ENCODE peak calls at places on chromosome 11, in nine cellular contexts. Y is fibroblast of lung, F is aorta, Z is body of pancreas, V is SJSA1, G is heart left ventricle, M is A549, S is GM12865, H is psoas muscle. L is an unnamed sample.

GRCh38 chr11:83070878-83071640 is 638 bp downstream of the RAB30 start:
- DNase-seq in Y (no peak), F (peak; percentile 77), Z (peak; percentile 49), V (no peak), G (peak; percentile 61), M (peak; percentile 39), S (no peak), H (peak; percentile 52), L (no peak)

GRCh38 chr11:114219559-114220349 is 76.4 kb upstream of the NNMT start:
- DNase-seq in Y (peak; percentile 66), F (no peak), Z (no peak), V (no peak), G (peak; percentile 86), M (no peak), S (no peak), H (no peak), L (peak; percentile 75)

GRCh38 chr11:313787-314547 is at the start of gene IFITM1:
- DNase-seq in Y (peak; percentile 68), F (no peak), Z (no peak), V (no peak), G (no peak), M (no peak), S (peak; percentile 94), H (no peak), L (no peak)

GRCh38 chr11:19705936-19706335 is 6.7 kb upstream of the NAV2 start:
- DNase-seq in Y (no peak), F (no peak), Z (no peak), V (no peak), G (no peak), M (no peak), S (no peak), H (no peak), L (no peak)

GRCh38 chr11:134655189-134655937 is 243.3 kb upstream of the B3GAT1 start:
- DNase-seq in Y (no peak), F (no peak), Z (no peak), V (no peak), G (no peak), M (no peak), S (no peak), H (no peak), L (no peak)

GRCh38 chr11:126026579-126026978 is 36.1 kb downstream of the CDON start:
- DNase-seq in Y (no peak), F (no peak), Z (no peak), V (no peak), G (no peak), M (no peak), S (no peak), H (no peak), L (no peak)

GRCh38 chr11:88421530-88421929 is 84.0 kb upstream of the CTSC start:
- DNase-seq in Y (peak; percentile 56), F (no peak), Z (no peak), V (no peak), G (peak; percentile 45), M (no peak), S (peak; percentile 72), H (no peak), L (peak; percentile 57)

GRCh38 chr11:46564459-46564858 is 29.4 kb downstream of the AMBRA1 start:
- DNase-seq in Y (peak; percentile 72), F (no peak), Z (no peak), V (no peak), G (no peak), M (no peak), S (no peak), H (no peak), L (no peak)

GRCh38 chr11:46710821-46711269 is 8.2 kb upstream of the F2 start:
- DNase-seq in Y (peak; percentile 97), F (peak; percentile 89), Z (peak; percentile 43), V (no peak), G (peak; percentile 87), M (no peak), S (no peak), H (peak; percentile 75), L (peak; percentile 85)

GRCh38 chr11:74951241-74951640 is 2.2 kb downstream of the SPCS2 start:
- DNase-seq in Y (no peak), F (no peak), Z (no peak), V (no peak), G (no peak), M (no peak), S (peak; percentile 47), H (no peak), L (no peak)

GRCh38 chr11:28834877-28835276 is 726.7 kb downstream of the METTL15 start:
- DNase-seq in Y (peak; percentile 95), F (no peak), Z (no peak), V (peak; percentile 57), G (no peak), M (no peak), S (no peak), H (no peak), L (peak; percentile 75)
- H3K4me3 ChIP-seq in Y (no peak overlapping the region), F (no peak overlapping the region), Z (no peak overlapping the region), V (no peak overlapping the region), G (no peak overlapping the region), M (no peak overlapping the region), S (no peak overlapping the region), H (no peak overlapping the region), L (no peak overlapping the region)

DNA sequence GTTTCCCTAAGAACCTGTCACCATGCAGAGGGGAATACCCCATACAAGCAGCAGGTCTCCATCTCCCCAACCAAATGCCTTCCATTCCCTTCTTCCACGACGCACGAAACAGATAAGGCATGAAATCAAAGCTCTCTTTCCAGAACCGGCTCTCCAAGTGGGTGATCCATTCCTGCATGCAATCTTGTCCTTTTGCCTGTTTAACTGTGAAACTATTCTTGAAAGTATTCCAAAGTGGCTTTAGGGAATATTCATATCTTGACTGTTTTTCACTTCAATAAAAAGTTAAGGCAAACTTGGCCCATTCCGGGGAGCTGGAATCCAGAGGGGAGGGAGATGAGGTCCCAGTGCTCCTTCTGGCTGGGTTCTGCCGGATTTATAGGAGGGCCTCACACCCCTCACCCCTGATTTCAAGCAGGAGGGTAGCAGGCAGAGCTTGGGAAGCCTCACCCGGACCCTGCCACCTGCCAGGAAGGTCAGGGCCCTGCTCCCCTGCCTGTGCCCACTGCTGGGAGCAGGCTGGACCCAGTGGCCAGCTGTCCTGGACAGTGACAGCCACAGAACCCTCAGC is 60.9 kb downstream of the SCGB1A1 start:
- DNase-seq in Y (no peak), F (no peak), Z (no peak), V (no peak), G (no peak), M (no peak), S (no peak), H (no peak), L (no peak)
- H3K4me3 ChIP-seq in Y (no peak overlapping the region), F (no peak overlapping the region), Z (no peak overlapping the region), V (no peak overlapping the region), G (no peak overlapping the region), M (no peak overlapping the region), S (no peak overlapping the region), H (no peak overlapping the region), L (no peak overlapping the region)

GRCh38 chr11:64642876-64643257 is 51.8 kb downstream of the SLC22A12 start:
- DNase-seq in Y (no peak), F (no peak), Z (no peak), V (no peak), G (no peak), M (no peak), S (no peak), H (no peak), L (no peak)
- H3K4me3 ChIP-seq in Y (no peak overlapping the region), F (peak overlapping the region; percentile 13), Z (no peak overlapping the region), V (no peak overlapping the region), G (peak overlapping the region; percentile 15), M (peak overlapping the region; percentile 38), S (no peak overlapping the region), H (peak overlapping the region; percentile 38), L (peak overlapping the region; percentile 26)

DNA sequence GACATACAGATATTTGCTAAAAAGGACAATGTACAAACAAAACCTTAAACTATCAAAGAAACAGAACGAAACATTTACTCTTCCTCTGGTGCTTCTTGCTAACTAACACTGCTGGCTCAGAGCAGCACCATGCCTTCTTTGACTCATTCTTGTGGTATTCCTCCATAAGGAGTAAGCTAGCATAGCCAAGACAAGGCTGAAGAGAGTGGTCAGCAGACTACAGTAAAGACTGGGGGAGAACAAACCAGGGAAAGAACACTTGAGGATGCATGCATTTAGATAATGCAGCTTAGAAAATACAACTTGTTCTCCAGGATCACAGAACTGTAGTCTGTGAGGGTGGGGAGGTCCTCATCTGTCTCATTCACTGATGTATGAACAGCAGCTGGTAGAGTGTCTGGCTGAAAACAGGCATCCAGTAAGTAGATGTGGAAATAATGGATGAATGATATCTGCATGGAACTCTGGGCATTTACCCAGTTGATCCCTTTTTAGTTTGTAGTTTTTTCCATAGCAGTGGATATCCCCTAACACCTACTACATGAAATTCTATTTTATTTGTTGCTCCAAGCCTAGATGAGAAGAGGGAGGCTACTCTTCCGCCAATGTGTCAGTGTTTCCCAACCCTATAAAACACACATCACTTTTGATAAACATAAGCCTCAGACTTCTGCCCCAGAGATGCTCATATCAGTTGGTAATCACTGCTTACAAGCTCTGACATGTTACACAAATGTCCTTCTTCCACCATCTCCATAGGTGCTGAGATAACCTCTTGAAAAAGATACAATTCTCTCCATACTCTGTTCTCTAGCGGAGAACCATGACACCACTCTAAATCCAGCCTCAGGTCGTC is 7.3 kb downstream of the SNX19 start:
- DNase-seq in Y (peak; percentile 92), F (no peak), Z (no peak), V (no peak), G (no peak), M (no peak), S (no peak), H (no peak), L (peak; percentile 68)
- H3K4me3 ChIP-seq in Y (no peak overlapping the region), F (no peak overlapping the region), Z (no peak overlapping the region), V (no peak overlapping the region), G (no peak overlapping the region), M (no peak overlapping the region), S (no peak overlapping the region), H (no peak overlapping the region), L (no peak overlapping the region)

DNA sequence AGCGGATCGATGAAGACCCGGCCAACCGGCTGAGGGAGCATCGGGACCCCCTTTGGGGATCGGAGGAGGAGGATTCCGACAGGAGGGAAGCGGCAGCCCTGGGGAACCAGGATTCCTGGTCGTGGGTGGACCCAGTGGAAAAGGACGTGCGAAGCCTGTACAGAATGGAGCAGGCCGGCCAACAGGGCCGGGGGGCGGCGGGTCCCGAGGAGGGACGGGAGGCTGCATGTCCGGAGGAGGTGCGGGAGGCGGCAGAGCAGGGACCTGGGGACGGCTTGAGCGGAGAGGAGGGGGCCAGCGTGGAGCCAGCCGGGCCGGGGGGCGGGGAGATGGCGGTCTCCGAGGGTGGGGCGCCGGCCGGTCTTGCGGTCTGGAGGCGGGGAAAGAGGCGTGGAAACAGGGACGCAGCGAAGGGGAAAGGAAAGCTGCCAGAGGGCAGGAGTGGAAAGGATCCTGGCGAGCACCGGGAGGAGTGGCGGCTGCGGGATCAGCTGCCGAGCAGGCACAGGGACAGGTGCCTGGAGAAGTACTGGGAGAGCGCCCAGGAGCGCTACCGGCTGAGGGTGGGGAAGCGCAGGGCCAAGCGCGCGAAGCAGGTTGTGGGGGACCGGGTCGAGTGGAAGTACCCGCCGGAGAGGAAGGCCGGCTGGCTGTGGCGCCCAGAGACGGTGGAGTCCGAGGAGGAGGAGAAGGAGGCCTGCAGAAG is at the start of gene ANO5:
- DNase-seq in Y (peak; percentile 17), F (peak; percentile 87), Z (peak; percentile 83), V (peak; percentile 43), G (peak; percentile 86), M (peak; percentile 71), S (peak; percentile 29), H (peak; percentile 77), L (no peak)
- H3K4me3 ChIP-seq in Y (peak within 1 kb of the TSS; percentile 26), F (peak within 1 kb of the TSS; percentile 55), Z (peak within 1 kb of the TSS; percentile 50), V (no peak within 1 kb of the TSS), G (peak within 1 kb of the TSS; percentile 73), M (peak within 1 kb of the TSS; percentile 68), S (peak within 1 kb of the TSS; percentile 33), H (peak within 1 kb of the TSS; percentile 86), L (peak within 1 kb of the TSS; percentile 26)

GRCh38 chr11:62669420-62670161 is 1.9 kb upstream of the UQCC3 start:
- DNase-seq in Y (no peak), F (no peak), Z (peak; percentile 82), V (no peak), G (no peak), M (no peak), S (no peak), H (no peak), L (no peak)
- H3K4me3 ChIP-seq in Y (no peak overlapping the region), F (no peak overlapping the region), Z (no peak overlapping the region), V (no peak overlapping the region), G (no peak overlapping the region), M (no peak overlapping the region), S (no peak overlapping the region), H (no peak overlapping the region), L (no peak overlapping the region)

L was measured in skeletal muscle cell.